ENCODE peak calls at places on chromosomes 3 and 15, in seven cellular contexts. O, J, R, Z, D, L and X are unnamed samples.

GRCh38 chr15:90091156-90091931 is 10.9 kb downstream of the IDH2 start:
- DNase-seq in Z (no peak), L (no peak), J (no peak), R (no peak), D (no peak), O (no peak), X (no peak)

GRCh38 chr15:59349715-59350420 is 22.8 kb downstream of the MYO1E start:
- DNase-seq in J (peak), D (peak), O (no peak), L (no peak), Z (peak), R (no peak), X (peak)

GRCh38 chr3:193808317-193808716 is 215.3 kb downstream of the OPA1 start:
- DNase-seq in R (no peak), L (no peak), Z (no peak), J (no peak), O (no peak), D (no peak), X (no peak)

GRCh38 chr15:72339777-72340177 is 19.8 kb upstream of the CELF6 start:
- DNase-seq in L (no peak), D (peak), O (no peak), R (no peak), Z (no peak), J (no peak), X (peak)

GRCh38 chr15:99580061-99580460 is 14.3 kb downstream of the MEF2A start:
- DNase-seq in O (no peak), D (no peak), R (no peak), Z (no peak), J (no peak), L (no peak), X (no peak)

GRCh38 chr3:18809640-18810305 is 338.5 kb upstream of the KCNH8 start:
- DNase-seq in D (no peak), O (no peak), L (no peak), J (no peak), Z (no peak), R (no peak), X (no peak)

GRCh38 chr15:59160880-59161593 is 45.6 kb upstream of the LDHAL6B start:
- DNase-seq in O (no peak), D (peak), J (no peak), Z (no peak), L (no peak), R (no peak), X (peak)

GRCh38 chr3:78204977-78205376 is 1165.1 kb downstream of the ROBO2 start:
- DNase-seq in R (no peak), L (no peak), O (no peak), J (no peak), D (peak), Z (no peak), X (no peak)

GRCh38 chr3:23241256-23241655 is 38.1 kb downstream of the UBE2E2 start:
- DNase-seq in Z (no peak), R (no peak), J (no peak), O (no peak), L (no peak), D (no peak), X (no peak)

GRCh38 chr3:172203522-172204258 is 164.3 kb downstream of the FNDC3B start:
- DNase-seq in J (no peak), R (peak), O (no peak), D (no peak), L (peak), Z (no peak), X (no peak)

GRCh38 chr15:45393851-45394250 is 15.5 kb upstream of the GATM start:
- DNase-seq in Z (no peak), D (no peak), O (no peak), R (no peak), L (no peak), J (no peak), X (no peak)

GRCh38 chr15:66670698-66671580 is 31.1 kb upstream of the SMAD6 start:
- DNase-seq in L (peak), Z (peak), J (peak), D (no peak), R (no peak), O (no peak), X (no peak)

GRCh38 chr3:86563358-86563970 is 427.5 kb downstream of the VGLL3 start:
- DNase-seq in Z (no peak), R (no peak), O (no peak), J (no peak), D (peak), L (no peak), X (no peak)

GRCh38 chr3:16134173-16134928 is 40.1 kb upstream of the GALNT15 start:
- DNase-seq in L (no peak), J (no peak), D (no peak), Z (no peak), R (no peak), O (no peak), X (no peak)

GRCh38 chr15:81595752-81596151 is 221.7 kb upstream of the TMC3 start:
- DNase-seq in J (no peak), D (no peak), O (no peak), R (no peak), L (no peak), Z (no peak), X (no peak)

GRCh38 chr3:27877122-27878011 is 155.2 kb upstream of the EOMES start:
- DNase-seq in D (no peak), L (peak), J (no peak), R (no peak), Z (no peak), O (no peak), X (no peak)

GRCh38 chr3:145259166-145259565 is 901.8 kb downstream of the PLOD2 start:
- DNase-seq in Z (no peak), D (no peak), O (no peak), J (no peak), L (no peak), R (no peak), X (no peak)

GRCh38 chr3:115246621-115247020 is 99.5 kb upstream of the ZBTB20 start:
- DNase-seq in O (no peak), L (no peak), Z (no peak), J (no peak), R (no peak), D (no peak), X (no peak)

GRCh38 chr3:142507241-142507640 is 59.4 kb upstream of the XRN1 start:
- DNase-seq in L (no peak), Z (no peak), R (no peak), O (no peak), J (no peak), D (no peak), X (no peak)

GRCh38 chr3:186236357-186237020 is 125.5 kb downstream of the DGKG start:
- DNase-seq in R (no peak), D (no peak), L (no peak), Z (no peak), O (no peak), J (no peak), X (no peak)

GRCh38 chr3:194579091-194579606 is 54.1 kb downstream of the TMEM44 start:
- DNase-seq in J (no peak), R (no peak), L (peak), D (peak), O (no peak), Z (no peak), X (no peak)

GRCh38 chr3:53682807-53683206 is 163.4 kb downstream of the CHDH start:
- DNase-seq in J (no peak), R (no peak), O (no peak), L (no peak), D (no peak), Z (no peak), X (no peak)

GRCh38 chr3:97975466-97975865 is 3.2 kb upstream of the RIOX2 start:
- DNase-seq in R (no peak), Z (no peak), O (no peak), J (no peak), L (no peak), D (no peak), X (no peak)

GRCh38 chr15:31545257-31545656 is 218.6 kb downstream of the KLF13 start:
- DNase-seq in J (no peak), D (no peak), O (no peak), L (no peak), R (no peak), Z (no peak), X (no peak)

GRCh38 chr3:195348719-195349118 is 77.8 kb upstream of the XXYLT1 start:
- DNase-seq in L (no peak), D (no peak), J (no peak), R (no peak), O (no peak), Z (no peak), X (no peak)

GRCh38 chr3:140203510-140203909 is 268.5 kb downstream of the CLSTN2 start:
- DNase-seq in O (no peak), L (no peak), R (peak), J (no peak), Z (no peak), D (no peak), X (no peak)

DNA sequence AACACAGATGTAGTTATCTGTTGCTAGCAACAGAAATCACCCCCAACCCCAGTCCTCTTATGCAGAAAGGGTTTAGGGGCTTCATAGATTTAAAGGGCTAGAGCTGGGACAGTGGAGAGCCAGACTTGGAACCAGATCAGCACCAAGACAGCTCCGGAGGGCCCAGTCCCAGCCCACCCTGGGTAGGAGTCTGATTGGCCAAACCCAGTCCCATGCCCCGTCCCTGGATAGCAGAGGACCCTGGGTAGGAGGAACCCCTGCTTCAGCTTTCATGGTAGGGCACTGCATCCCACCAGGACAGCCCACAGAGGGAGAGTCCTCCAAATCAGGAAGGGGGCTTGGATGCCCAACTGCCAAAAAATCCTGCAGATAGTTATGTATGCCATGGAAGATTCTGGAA is 103.0 kb downstream of the CORO2B start:
- DNase-seq in D (no peak), L (no peak), R (no peak), Z (no peak), O (peak), J (no peak), X (no peak)
- H3K27ac ChIP-seq in D (no peak), L (no peak), R (no peak), Z (no peak), O (no peak), J (no peak), X (no peak)

GRCh38 chr3:160638184-160638583 is 38.8 kb upstream of the ARL14 start:
- DNase-seq in O (no peak), D (no peak), J (no peak), L (no peak), R (no peak), Z (no peak), X (no peak)
- TF ChIP-seq POLR2AphosphoS5 in O (no peak), D (no peak), J (no peak), L (no peak), R (no peak), Z (no peak), X (no peak)

GRCh38 chr3:71484452-71484851 is 99.1 kb downstream of the FOXP1 start:
- DNase-seq in D (no peak), L (no peak), R (no peak), O (no peak), Z (no peak), J (no peak), X (no peak)
- H3K4me3 ChIP-seq in D (no peak), L (no peak), R (no peak), O (no peak), Z (no peak), J (no peak), X (no peak)

DNA sequence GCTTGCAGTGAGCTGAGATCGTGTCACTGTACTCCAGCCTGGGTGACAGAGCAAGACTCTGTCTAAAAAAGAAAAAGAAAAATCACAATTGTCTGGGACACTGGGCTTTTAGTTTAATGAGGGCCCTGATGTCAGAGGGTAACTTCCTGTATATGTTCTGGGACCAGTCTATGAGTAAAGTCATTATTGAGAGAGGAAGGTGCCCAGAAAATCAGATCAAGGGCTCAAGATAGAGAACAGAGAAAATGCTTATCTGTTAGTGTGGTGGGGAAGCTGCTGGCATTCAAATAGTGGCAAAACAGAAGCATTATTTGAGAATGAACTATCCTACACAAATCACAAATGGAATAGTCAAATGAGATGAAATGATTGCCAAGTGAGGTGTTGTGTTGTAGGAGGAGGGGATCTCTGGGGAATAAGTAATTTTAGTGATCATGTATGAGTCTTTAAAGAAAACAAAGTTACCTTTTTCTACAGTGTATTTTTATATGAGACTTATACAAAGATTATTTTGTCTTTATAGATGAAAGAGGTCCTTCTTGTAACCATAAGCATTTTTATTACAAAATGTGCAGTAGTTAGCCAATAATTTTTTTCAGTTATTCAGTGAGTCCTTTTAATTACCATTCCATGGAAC is 13.4 kb downstream of the ARIH2 start:
- DNase-seq in O (no peak), R (no peak), Z (no peak), L (no peak), D (no peak), J (no peak), X (no peak)
- H3K27ac ChIP-seq in O (no peak), R (no peak), Z (no peak), L (no peak), D (no peak), J (no peak), X (no peak)